ENCODE peak calls at places on chromosomes 3 and 15, in seven cellular contexts. R is stimulated activated CD8-positive, alpha-beta memory T cell treated with anti-CD3 and anti-CD28 coated beads, Interleukin-7, amount 100 ng/mL, for 24 hours; Y is AG10803; S is WERI-Rb-1; M is SJCRH30; J is activated naive CD4-positive, alpha-beta T cell treated with anti-CD3 and anti-CD28 coated beads, Interleukin-2, amount 50 U/mL, for 16 hours; L is activated gamma-delta T cell treated with Interleukin-2 at 50 U/mL for 16 hours. G is an unnamed sample.

GRCh38 chr15:70091649-70092461 is 5.9 kb downstream of the TLE3 start:
- DNase-seq in Y (no peak), S (no peak), R (no peak), M (peak), L (no peak), J (no peak), G (no peak)

GRCh38 chr15:63608989-63609388 is 11.8 kb downstream of the FBXL22 start:
- DNase-seq in Y (no peak), L (no peak), J (no peak), R (no peak), S (no peak), M (no peak), G (no peak)

GRCh38 chr3:48215019-48215418 is 8.3 kb upstream of the CAMP start:
- DNase-seq in R (no peak), S (no peak), L (no peak), J (no peak), M (no peak), Y (no peak), G (no peak)

GRCh38 chr3:195616681-195617080 is 32.9 kb upstream of the APOD start:
- DNase-seq in M (no peak), J (no peak), Y (no peak), R (no peak), S (no peak), L (no peak), G (no peak)

GRCh38 chr3:63069780-63070540 is 194.7 kb upstream of the CADPS start:
- DNase-seq in L (no peak), R (no peak), Y (no peak), J (no peak), M (no peak), S (peak), G (no peak)

GRCh38 chr3:17808994-17809393 is 66.6 kb upstream of the TBC1D5 start:
- DNase-seq in M (peak), L (no peak), S (no peak), R (no peak), Y (peak), J (no peak), G (no peak)

GRCh38 chr15:71612869-71613268 is 197.5 kb upstream of the NR2E3 start:
- DNase-seq in M (no peak), S (no peak), J (no peak), Y (no peak), R (no peak), L (no peak), G (no peak)

GRCh38 chr3:75220932-75221331 is 443.2 kb upstream of the FRG2C start:
- DNase-seq in Y (no peak), S (no peak), M (no peak), R (no peak), J (no peak), L (no peak), G (no peak)

GRCh38 chr15:52254331-52254730 is 41.3 kb downstream of the MYO5C start:
- DNase-seq in R (no peak), L (no peak), M (peak), J (no peak), Y (no peak), S (peak), G (peak)

GRCh38 chr15:59699810-59700431 is 10.8 kb upstream of the BNIP2 start:
- DNase-seq in M (no peak), S (no peak), J (no peak), L (no peak), Y (no peak), R (no peak), G (no peak)

GRCh38 chr3:53195066-53195450 is 34.0 kb downstream of the PRKCD start:
- DNase-seq in M (no peak), Y (no peak), J (no peak), R (no peak), L (no peak), S (no peak), G (no peak)

GRCh38 chr15:58572521-58572920 is 140.7 kb downstream of the LIPC start:
- DNase-seq in M (no peak), L (no peak), R (no peak), J (no peak), S (no peak), Y (no peak), G (no peak)

GRCh38 chr15:28082891-28083688 is 16.0 kb downstream of the OCA2 start:
- DNase-seq in J (no peak), M (no peak), L (no peak), S (no peak), Y (no peak), R (no peak), G (no peak)

GRCh38 chr3:144096016-144096415 is 124.4 kb downstream of the DIPK2A start:
- DNase-seq in J (no peak), R (no peak), Y (no peak), L (no peak), M (no peak), S (no peak), G (no peak)

GRCh38 chr3:43364926-43365325 is 78.6 kb downstream of the SNRK start:
- DNase-seq in L (no peak), Y (no peak), J (no peak), M (no peak), S (no peak), R (no peak), G (no peak)

GRCh38 chr3:184562146-184562861 is 719 bp downstream of the EPHB3 start:
- DNase-seq in R (no peak), Y (no peak), M (peak), S (no peak), J (no peak), L (no peak), G (no peak)

GRCh38 chr3:40477671-40478070 is 749 bp downstream of the ZNF619 start:
- DNase-seq in S (no peak), R (no peak), Y (no peak), M (no peak), J (no peak), L (no peak), G (no peak)

GRCh38 chr3:153469162-153469561 is 307.1 kb downstream of the RAP2B start:
- DNase-seq in J (no peak), R (no peak), Y (no peak), S (no peak), M (no peak), L (no peak), G (no peak)

GRCh38 chr3:49006591-49007067 is 562 bp upstream of the WDR6 start:
- DNase-seq in R (no peak), Y (peak), J (no peak), M (no peak), S (no peak), L (no peak), G (no peak)

GRCh38 chr15:32718822-32719716 is 1.3 kb downstream of the GREM1 start:
- DNase-seq in J (no peak), S (peak), Y (no peak), L (no peak), M (peak), R (no peak), G (no peak)

GRCh38 chr15:43218908-43219706 is 1.7 kb downstream of the EPB42 start:
- DNase-seq in Y (peak), S (peak), L (no peak), M (no peak), J (no peak), R (no peak), G (no peak)

GRCh38 chr3:38556640-38557358 is 60.7 kb downstream of the EXOG start:
- DNase-seq in S (no peak), R (no peak), L (no peak), Y (no peak), J (no peak), M (no peak), G (no peak)

GRCh38 chr15:79283252-79284048 is 928 bp downstream of the ANKRD34C start:
- DNase-seq in R (peak), M (peak), J (peak), S (no peak), L (peak), Y (peak), G (no peak)

GRCh38 chr15:83268147-83268546 is 16.3 kb downstream of the BNC1 start:
- DNase-seq in M (no peak), J (no peak), R (no peak), L (no peak), S (no peak), Y (no peak), G (no peak)

GRCh38 chr3:141714671-141715070 is 23.4 kb upstream of the RNF7 start:
- DNase-seq in J (no peak), M (no peak), Y (no peak), L (no peak), R (no peak), S (no peak), G (no peak)

G was measured in NK-92 treated with Interleukin-12 subunit alpha and Interleukin-12 subunit beta, amount 100 ng/mL, for 24 hours.